ENCODE peak calls at places on chromosomes 12 and 14, in ten cellular contexts. M is upper lobe of right lung; Q is aorta; P is uterus; S is CD8-positive, alpha-beta T cell; W is IMR-90; A is fibroblast of lung; X is PC-9; O is CD8-positive, alpha-beta memory T cell; E is spleen. V is an unnamed sample.

GRCh38 chr12:87413784-87414183 is 615.4 kb downstream of the C12orf50 start:
- DNase-seq in M (no peak), Q (no peak), P (no peak), S (no peak), W (peak; percentile 47), A (peak; percentile 49), X (no peak), O (no peak), E (no peak), V (no peak)

GRCh38 chr14:101228949-101229541 is 325.5 kb upstream of the RTL1 start:
- DNase-seq in M (no peak), Q (no peak), P (peak; percentile 43), S (no peak), W (no peak), A (no peak), X (no peak), O (no peak), E (no peak), V (no peak)

GRCh38 chr12:128531153-128531552 is 264.2 kb downstream of the TMEM132C start:
- DNase-seq in M (no peak), Q (no peak), P (no peak), S (no peak), W (no peak), A (no peak), X (no peak), O (no peak), E (no peak), V (no peak)

GRCh38 chr12:20438307-20438779 is 70.0 kb downstream of the PDE3A start:
- DNase-seq in M (no peak), Q (no peak), P (no peak), S (no peak), W (peak; percentile 69), A (peak; percentile 73), X (no peak), O (no peak), E (no peak), V (no peak)

GRCh38 chr12:116102019-116102418 is 175.5 kb downstream of the MED13L start:
- DNase-seq in M (no peak), Q (no peak), P (no peak), S (no peak), W (no peak), A (no peak), X (no peak), O (no peak), E (no peak), V (no peak)

GRCh38 chr12:71456316-71456715 is 16.7 kb downstream of the LGR5 start:
- DNase-seq in M (no peak), Q (no peak), P (no peak), S (no peak), W (no peak), A (no peak), X (no peak), O (no peak), E (no peak), V (no peak)

GRCh38 chr12:119444462-119445044 is 110.0 kb downstream of the CCDC60 start:
- DNase-seq in M (no peak), Q (no peak), P (peak; percentile 13), S (no peak), W (no peak), A (peak; percentile 2), X (peak; percentile 21), O (peak; percentile 8), E (no peak), V (peak; percentile 33)

GRCh38 chr12:1697253-1697652 is 6.4 kb downstream of the ADIPOR2 start:
- DNase-seq in M (no peak), Q (no peak), P (no peak), S (no peak), W (no peak), A (no peak), X (no peak), O (no peak), E (no peak), V (no peak)

GRCh38 chr12:94587266-94588241 is 62.8 kb downstream of the TMCC3 start:
- DNase-seq in M (no peak), Q (no peak), P (no peak), S (no peak), W (no peak), A (no peak), X (no peak), O (no peak), E (no peak), V (peak; percentile 52)

GRCh38 chr14:56118611-56119181 is 485 bp downstream of the PELI2 start:
- DNase-seq in M (peak; percentile 77), Q (peak; percentile 86), P (peak; percentile 38), S (no peak), W (no peak), A (no peak), X (peak; percentile 15), O (no peak), E (peak; percentile 95), V (peak; percentile 79)

GRCh38 chr12:94710933-94711332 is 60.6 kb upstream of the TMCC3 start:
- DNase-seq in M (no peak), Q (no peak), P (no peak), S (no peak), W (peak; percentile 4), A (peak; percentile 13), X (no peak), O (no peak), E (no peak), V (no peak)

GRCh38 chr14:65206448-65207096 is 104.3 kb upstream of the MAX start:
- DNase-seq in M (no peak), Q (no peak), P (no peak), S (no peak), W (peak; percentile 91), A (peak; percentile 54), X (no peak), O (no peak), E (no peak), V (no peak)

GRCh38 chr12:112196476-112196875 is 71.1 kb downstream of the TRAFD1 start:
- DNase-seq in M (no peak), Q (no peak), P (no peak), S (no peak), W (no peak), A (no peak), X (no peak), O (no peak), E (no peak), V (no peak)

GRCh38 chr12:70444903-70445302 is 78.8 kb downstream of the KCNMB4 start:
- DNase-seq in M (no peak), Q (no peak), P (no peak), S (no peak), W (no peak), A (no peak), X (no peak), O (no peak), E (no peak), V (no peak)
- H3K27ac ChIP-seq in M (no peak overlapping the region), Q (no peak overlapping the region), P (no peak overlapping the region), S (no peak overlapping the region), W (no peak overlapping the region), A (no peak overlapping the region), X (no peak overlapping the region), O (no peak overlapping the region), E (no peak overlapping the region), V (no peak overlapping the region)

GRCh38 chr12:47822863-47823262 is 3.2 kb upstream of the HDAC7 start:
- DNase-seq in M (no peak), Q (peak; percentile 49), P (no peak), S (no peak), W (no peak), A (no peak), X (no peak), O (no peak), E (no peak), V (peak; percentile 11)
- H3K4me1 ChIP-seq in M (peaks cover 78% of the 10 kb centered on the region), Q (peaks cover 13% of the 10 kb centered on the region), P (peaks cover 24% of the 10 kb centered on the region), S (peaks cover 79% of the 10 kb centered on the region), W (peaks cover 25% of the 10 kb centered on the region), A (peaks cover 22% of the 10 kb centered on the region), X (peaks cover 81% of the 10 kb centered on the region), O (peaks cover 78% of the 10 kb centered on the region), E (peaks cover 91% of the 10 kb centered on the region), V (peaks cover 40% of the 10 kb centered on the region)

DNA sequence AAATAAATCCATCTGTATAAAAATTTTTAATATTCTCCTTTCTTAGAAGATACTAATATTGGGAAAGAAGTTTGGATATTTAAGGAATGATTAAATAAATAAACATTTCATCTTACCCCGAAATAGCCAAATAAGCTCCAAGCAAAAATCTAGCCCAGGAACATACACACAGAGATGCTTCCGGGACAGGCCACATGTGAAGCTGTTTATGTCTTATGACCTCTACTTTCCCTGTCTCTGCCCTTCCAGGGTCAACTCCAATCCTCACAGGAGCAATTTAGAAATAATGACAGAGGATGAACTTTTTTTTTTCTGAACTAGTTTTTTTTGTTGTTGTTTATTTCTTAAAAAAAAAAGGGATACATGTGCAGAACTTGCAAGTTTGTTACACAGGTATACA is 89.4 kb downstream of the BTG1 start:
- DNase-seq in M (no peak), Q (no peak), P (no peak), S (no peak), W (no peak), A (no peak), X (no peak), O (no peak), E (no peak), V (no peak)
- H3K4me3 ChIP-seq in M (no peak overlapping the region), Q (no peak overlapping the region), P (no peak overlapping the region), S (no peak overlapping the region), W (no peak overlapping the region), A (no peak overlapping the region), X (peak overlapping the region; percentile 12), O (no peak overlapping the region), E (no peak overlapping the region), V (no peak overlapping the region)

DNA sequence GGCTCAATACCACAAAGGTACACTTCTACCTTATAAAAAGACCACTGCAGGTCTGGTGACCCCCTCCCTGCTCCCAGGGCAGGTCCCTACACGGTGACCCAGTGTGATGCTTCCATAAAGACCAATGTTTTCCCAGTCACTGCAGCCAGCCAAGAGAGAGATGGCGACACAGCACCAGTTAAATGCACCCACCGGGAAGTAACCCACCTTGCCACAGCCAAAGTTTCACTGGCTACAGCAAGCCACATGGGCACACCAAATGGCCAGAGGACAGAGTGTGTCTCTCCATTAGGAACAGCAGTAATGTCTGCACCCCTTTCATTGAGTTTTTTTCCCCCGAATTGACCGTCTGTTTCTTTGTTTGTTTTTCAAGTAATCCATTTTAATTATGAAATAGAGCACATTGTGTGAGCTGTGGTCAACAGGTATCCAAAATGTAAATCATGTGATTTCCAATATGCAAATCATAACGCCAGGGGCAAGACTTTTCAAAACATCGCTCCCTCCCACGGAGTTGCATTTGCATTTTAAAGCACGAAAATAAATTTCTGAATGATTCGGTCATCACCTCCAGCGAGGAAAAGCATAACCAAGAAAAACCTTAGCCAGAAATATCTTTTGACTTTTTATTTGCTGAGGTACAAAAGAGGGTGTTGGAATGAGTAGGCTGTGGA is 48.9 kb upstream of the EML1 start:
- DNase-seq in M (no peak), Q (no peak), P (no peak), S (no peak), W (peak; percentile 67), A (no peak), X (no peak), O (no peak), E (no peak), V (peak; percentile 13)
- H3K27ac ChIP-seq in M (no peak overlapping the region), Q (no peak overlapping the region), P (peak overlapping the region; percentile 69), S (no peak overlapping the region), W (peak overlapping the region; percentile 86), A (peak overlapping the region; percentile 45), X (no peak overlapping the region), O (no peak overlapping the region), E (no peak overlapping the region), V (no peak overlapping the region)

GRCh38 chr12:16579041-16579440 is 26.9 kb downstream of the LMO3 start:
- DNase-seq in M (no peak), Q (no peak), P (no peak), S (no peak), W (no peak), A (peak; percentile 49), X (no peak), O (no peak), E (no peak), V (no peak)

GRCh38 chr12:16568873-16569272 is 37.1 kb downstream of the LMO3 start:
- DNase-seq in M (no peak), Q (no peak), P (no peak), S (no peak), W (no peak), A (no peak), X (no peak), O (no peak), E (no peak), V (no peak)

GRCh38 chr12:16573652-16574077 is 32.3 kb downstream of the LMO3 start:
- DNase-seq in M (peak; percentile 83), Q (no peak), P (peak; percentile 70), S (no peak), W (peak; percentile 32), A (peak; percentile 91), X (no peak), O (no peak), E (no peak), V (peak; percentile 63)
- H3K4me1 ChIP-seq in M (no peaks in the 10 kb centered on the region), Q (no peaks in the 10 kb centered on the region), P (no peaks in the 10 kb centered on the region), S (no peaks in the 10 kb centered on the region), W (no peaks in the 10 kb centered on the region), A (no peaks in the 10 kb centered on the region), X (no peaks in the 10 kb centered on the region), O (no peaks in the 10 kb centered on the region), E (no peaks in the 10 kb centered on the region), V (peaks cover 2% of the 10 kb centered on the region)

V was measured in right cardiac atrium.